ENCODE peak calls at places on chromosomes 4 and X, in seven cellular contexts. D, T, L, U, G, V and Z are unnamed samples.

GRCh38 chr4:119211856-119212250 is 660 bp upstream of the USP53 start:
- DNase-seq in D (no peak), T (no peak), L (no peak), U (no peak), G (no peak), V (no peak), Z (no peak)

GRCh38 chr4:66178901-66179300 is 508.6 kb upstream of the EPHA5 start:
- DNase-seq in D (no peak), T (no peak), L (no peak), U (no peak), G (no peak), V (peak), Z (peak)

GRCh38 chrX:17596051-17596450 is 141.2 kb upstream of the SCML1 start:
- DNase-seq in D (no peak), T (no peak), L (no peak), U (no peak), G (no peak), V (peak), Z (no peak)

GRCh38 chr4:158067646-158068045 is 105.2 kb downstream of the GASK1B start:
- DNase-seq in D (no peak), T (no peak), L (no peak), U (no peak), G (no peak), V (no peak), Z (no peak)

GRCh38 chr4:80425701-80426100 is 90.2 kb downstream of the CFAP299 start:
- DNase-seq in D (no peak), T (no peak), L (no peak), U (no peak), G (no peak), V (no peak), Z (no peak)

GRCh38 chr4:7581477-7581876 is 146.7 kb upstream of the PSAPL1 start:
- DNase-seq in D (no peak), T (peak), L (no peak), U (no peak), G (no peak), V (peak), Z (peak)

GRCh38 chr4:69849969-69850368 is 10.0 kb downstream of the SULT1E1 start:
- DNase-seq in D (no peak), T (no peak), L (no peak), U (no peak), G (no peak), V (no peak), Z (no peak)

GRCh38 chr4:152094851-152095700 is 334.3 kb upstream of the GATB start:
- DNase-seq in D (peak), T (no peak), L (no peak), U (no peak), G (no peak), V (peak), Z (no peak)

GRCh38 chrX:56826020-56826419 is 97.0 kb downstream of the NBDY start:
- DNase-seq in D (no peak), T (no peak), L (no peak), U (no peak), G (no peak), V (no peak), Z (no peak)

GRCh38 chr4:36737691-36738090 is 456.3 kb downstream of the DTHD1 start:
- DNase-seq in D (no peak), T (no peak), L (no peak), U (no peak), G (no peak), V (no peak), Z (no peak)

GRCh38 chr4:155885666-155886065 is 17.8 kb upstream of the TDO2 start:
- DNase-seq in D (no peak), T (no peak), L (no peak), U (no peak), G (no peak), V (no peak), Z (no peak)

GRCh38 chrX:9320940-9321339 is 143.9 kb upstream of the TBL1X start:
- DNase-seq in D (peak), T (no peak), L (no peak), U (no peak), G (no peak), V (no peak), Z (no peak)

GRCh38 chr4:123350726-123351125 is 45.9 kb upstream of the SPRY1 start:
- DNase-seq in D (no peak), T (no peak), L (no peak), U (no peak), G (no peak), V (no peak), Z (no peak)

GRCh38 chrX:68710870-68711576 is 63.6 kb downstream of the STARD8 start:
- DNase-seq in D (no peak), T (peak), L (no peak), U (no peak), G (no peak), V (peak), Z (no peak)

GRCh38 chrX:134377537-134377936 is 82.4 kb upstream of the HPRT1 start:
- DNase-seq in D (no peak), T (no peak), L (no peak), U (no peak), G (no peak), V (peak), Z (no peak)

GRCh38 chr4:113411496-113411938 is 350.0 kb downstream of the CAMK2D start:
- DNase-seq in D (peak), T (no peak), L (no peak), U (no peak), G (no peak), V (peak), Z (no peak)

GRCh38 chr4:55074386-55074785 is 51.0 kb downstream of the KDR start:
- DNase-seq in D (no peak), T (no peak), L (no peak), U (no peak), G (no peak), V (no peak), Z (no peak)

GRCh38 chr4:81131563-81131962 is 83.5 kb downstream of the PRKG2 start:
- DNase-seq in D (no peak), T (no peak), L (no peak), U (no peak), G (no peak), V (no peak), Z (no peak)

GRCh38 chrX:107729558-107730297 is 45.9 kb downstream of the TSC22D3 start:
- DNase-seq in D (peak), T (no peak), L (no peak), U (peak), G (no peak), V (no peak), Z (no peak)